ENCODE peak calls at places on chromosomes 12 and 14, in five cellular contexts. Z is caudate nucleus, N is GM13977, P is RWPE1, F is heart left ventricle. B is an unnamed sample.

GRCh38 chr12:100963381-100963780 is 168.8 kb downstream of the ANO4 start:
- DNase-seq in F (no peak), P (no peak), Z (no peak), N (no peak), B (no peak)

GRCh38 chr12:46005151-46005797 is 14.9 kb upstream of the SCAF11 start:
- DNase-seq in Z (no peak), F (no peak), N (no peak), P (no peak), B (no peak)

GRCh38 chr12:109115758-109116610 is at the start of gene ACACB:
- DNase-seq in P (no peak), Z (peak), N (no peak), F (peak), B (peak)

GRCh38 chr12:7180685-7181084 is 8.8 kb upstream of the PEX5 start:
- DNase-seq in N (no peak), P (no peak), Z (no peak), F (no peak), B (no peak)

GRCh38 chr12:47900480-47901129 is 4.2 kb downstream of the VDR start:
- DNase-seq in Z (no peak), P (no peak), N (no peak), F (no peak), B (no peak)

GRCh38 chr14:71742491-71742890 is 189.7 kb upstream of the RGS6 start:
- DNase-seq in N (no peak), Z (no peak), P (no peak), F (no peak), B (no peak)

GRCh38 chr14:54000341-54000811 is 43.8 kb upstream of the BMP4 start:
- DNase-seq in N (no peak), Z (no peak), P (no peak), F (no peak), B (no peak)

GRCh38 chr14:76773188-76773885 is 12.1 kb downstream of the VASH1 start:
- DNase-seq in Z (no peak), N (no peak), F (peak), P (peak), B (no peak)

GRCh38 chr12:119804011-119804641 is 73.0 kb downstream of the CIT start:
- DNase-seq in Z (peak), F (peak), P (peak), N (no peak), B (peak)

GRCh38 chr14:20774258-20774657 is 6.1 kb downstream of the EDDM3B start:
- DNase-seq in N (no peak), Z (no peak), P (no peak), F (no peak), B (no peak)

GRCh38 chr12:81705586-81705985 is 53.6 kb downstream of the PPFIA2 start:
- DNase-seq in F (no peak), Z (no peak), P (no peak), N (no peak), B (no peak)

GRCh38 chr12:47938093-47938492 is 25.3 kb upstream of the TMEM106C start:
- DNase-seq in P (no peak), Z (no peak), N (no peak), F (no peak), B (no peak)

GRCh38 chr14:68359862-68360552 is 432.9 kb downstream of the ZFP36L1 start:
- DNase-seq in F (peak), Z (no peak), P (peak), N (peak), B (peak)

GRCh38 chr14:100237735-100238418 is 1.1 kb upstream of the YY1 start:
- DNase-seq in P (peak), Z (no peak), N (peak), F (peak), B (no peak)

GRCh38 chr12:80551897-80552296 is 107.9 kb downstream of the PTPRQ start:
- DNase-seq in N (no peak), Z (no peak), P (peak), F (no peak), B (no peak)

GRCh38 chr12:128015276-128015675 is 251.7 kb upstream of the TMEM132C start:
- DNase-seq in N (no peak), F (no peak), P (no peak), Z (no peak), B (no peak)

GRCh38 chr14:99317231-99318090 is 45.5 kb upstream of the BCL11B start:
- DNase-seq in Z (no peak), F (no peak), N (no peak), P (no peak), B (no peak)

GRCh38 chr14:81433378-81433777 is 33.3 kb upstream of the STON2 start:
- DNase-seq in P (no peak), N (no peak), F (no peak), Z (no peak), B (no peak)

GRCh38 chr12:27733052-27733656 is 22.5 kb downstream of the MRPS35 start:
- DNase-seq in Z (no peak), F (no peak), P (peak), N (peak), B (no peak)

GRCh38 chr14:103517626-103518415 is 4.8 kb downstream of the CKB start:
- DNase-seq in Z (no peak), N (no peak), F (peak), P (no peak), B (no peak)

B was measured in putamen.